ENCODE peak calls at places on chromosome 11, in nine cellular contexts. K, S, I, N, Z, W, G, J and A are unnamed samples.

GRCh38 chr11:44979536-44980399 is 29.1 kb upstream of the TP53I11 start:
- DNase-seq in G (peak; percentile 22), I (no peak), N (no peak), S (no peak), J (peak; percentile 93), W (no peak), Z (no peak), K (no peak), A (no peak)

GRCh38 chr11:71153005-71153395 is 99.4 kb downstream of the SHANK2 start:
- DNase-seq in G (no peak), K (no peak), I (peak; percentile 23), Z (no peak), N (no peak), S (no peak), J (no peak), W (no peak), A (no peak)

GRCh38 chr11:8261921-8262551 is 1.6 kb downstream of the LMO1 start:
- DNase-seq in J (no peak), S (no peak), W (no peak), Z (no peak), G (no peak), K (no peak), I (no peak), N (no peak), A (no peak)

GRCh38 chr11:1168256-1168655 is 10.5 kb downstream of the MUC5AC start:
- DNase-seq in J (no peak), W (no peak), N (no peak), Z (no peak), S (no peak), K (no peak), I (no peak), G (no peak), A (no peak)

GRCh38 chr11:765802-766091 is 11.5 kb downstream of the GATD1 start:
- DNase-seq in I (no peak), Z (no peak), J (no peak), K (no peak), G (no peak), S (no peak), N (no peak), W (no peak), A (no peak)

GRCh38 chr11:101775033-101775432 is 139.8 kb upstream of the CEP126 start:
- DNase-seq in K (no peak), W (no peak), I (no peak), S (no peak), G (no peak), Z (no peak), N (no peak), J (no peak), A (no peak)

GRCh38 chr11:63919267-63920125 is 2.5 kb upstream of the RCOR2 start:
- DNase-seq in G (no peak), I (no peak), W (no peak), K (no peak), S (no peak), Z (no peak), N (no peak), J (no peak), A (no peak)

GRCh38 chr11:69239320-69240040 is 54.5 kb upstream of the MYEOV start:
- DNase-seq in Z (no peak), J (no peak), W (no peak), K (no peak), G (no peak), N (no peak), I (no peak), S (no peak), A (no peak)

GRCh38 chr11:58742981-58743880 is 11.5 kb upstream of the GLYAT start:
- DNase-seq in S (no peak), K (no peak), W (no peak), N (no peak), I (no peak), G (no peak), Z (no peak), J (no peak), A (no peak)

GRCh38 chr11:86151188-86152005 is 82.5 kb upstream of the PICALM start:
- DNase-seq in N (no peak), K (peak; percentile 81), G (peak; percentile 68), W (no peak), Z (no peak), S (no peak), I (no peak), J (peak; percentile 2), A (no peak)